ENCODE peak calls at places on chromosomes 3 and 15, in ten cellular contexts. J is cardiac muscle cell; F is HCT116; D is uterus; V is left ventricle myocardium inferior; W is upper lobe of left lung; H is brain microvascular endothelial cell; K is hepatocyte; B is CD8-positive, alpha-beta T cell; I is Peyer's patch. C is an unnamed sample. For H3K27me3 and H3K36me3, the result is how much of the 10 kb centered on the place peaks cover.

GRCh38 chr3:126834596-126835471 is 130.8 kb downstream of the CHCHD6 start:
- DNase-seq in J (no peak), F (no peak), D (no peak), V (no peak), W (peak), H (no peak), K (no peak), B (no peak), I (no peak), C (no peak)

GRCh38 chr15:70714575-70714974 is 48.8 kb downstream of the UACA start:
- DNase-seq in J (no peak), F (no peak), D (no peak), V (no peak), W (no peak), H (no peak), K (no peak), B (no peak), I (no peak), C (peak)

GRCh38 chr3:77655421-77655820 is 615.5 kb downstream of the ROBO2 start:
- DNase-seq in J (no peak), F (no peak), D (no peak), V (no peak), W (no peak), H (peak), K (no peak), B (no peak), I (no peak), C (no peak)

GRCh38 chr15:37678124-37678523 is 256.3 kb upstream of the TMCO5A start:
- DNase-seq in J (no peak), F (no peak), D (no peak), V (no peak), W (no peak), H (no peak), K (no peak), B (no peak), I (no peak), C (no peak)

GRCh38 chr3:13484861-13485590 is 4.9 kb downstream of the HDAC11 start:
- DNase-seq in J (peak), F (peak), D (no peak), V (peak), W (peak), H (peak), K (peak), B (no peak), I (no peak), C (peak)

GRCh38 chr15:66670698-66671580 is 31.1 kb upstream of the SMAD6 start:
- DNase-seq in J (no peak), F (peak), D (no peak), V (no peak), W (peak), H (no peak), K (peak), B (no peak), I (no peak), C (peak)

GRCh38 chr3:134237454-134238145 is 13.1 kb downstream of the RYK start:
- DNase-seq in J (no peak), F (no peak), D (no peak), V (no peak), W (no peak), H (no peak), K (no peak), B (no peak), I (no peak), C (no peak)

GRCh38 chr3:45559560-45560118 is 34.9 kb upstream of the LIMD1 start:
- DNase-seq in J (no peak), F (no peak), D (no peak), V (no peak), W (no peak), H (no peak), K (no peak), B (no peak), I (no peak), C (no peak)

GRCh38 chr3:27591811-27592210 is 107.6 kb upstream of the SLC4A7 start:
- DNase-seq in J (no peak), F (no peak), D (peak), V (no peak), W (no peak), H (no peak), K (no peak), B (no peak), I (peak), C (no peak)

GRCh38 chr15:57382222-57382621 is 5.9 kb downstream of the CGNL1 start:
- DNase-seq in J (no peak), F (no peak), D (no peak), V (no peak), W (no peak), H (no peak), K (peak), B (no peak), I (no peak), C (no peak)

GRCh38 chr3:182212479-182213076 is 500.9 kb downstream of the SOX2 start:
- DNase-seq in J (no peak), F (peak), D (peak), V (peak), W (no peak), H (peak), K (peak), B (no peak), I (no peak), C (peak)

GRCh38 chr3:45225465-45226205 is 452 bp downstream of the TMEM158 start:
- DNase-seq in J (peak), F (no peak), D (no peak), V (peak), W (peak), H (no peak), K (peak), B (peak), I (no peak), C (no peak)

GRCh38 chr3:11522398-11522715 is 121.4 kb downstream of the VGLL4 start:
- DNase-seq in J (no peak), F (no peak), D (no peak), V (no peak), W (no peak), H (peak), K (no peak), B (no peak), I (no peak), C (peak)

GRCh38 chr3:81998139-81998755 is 236.8 kb upstream of the GBE1 start:
- DNase-seq in J (no peak), F (no peak), D (no peak), V (no peak), W (no peak), H (peak), K (peak), B (no peak), I (no peak), C (peak)

GRCh38 chr3:58691997-58692396 is 25.4 kb upstream of the FAM3D start:
- DNase-seq in J (peak), F (peak), D (no peak), V (no peak), W (no peak), H (no peak), K (no peak), B (no peak), I (no peak), C (no peak)

GRCh38 chr3:191721983-191722382 is 261.0 kb downstream of the PYDC2 start:
- DNase-seq in J (peak), F (no peak), D (no peak), V (no peak), W (no peak), H (no peak), K (peak), B (no peak), I (no peak), C (peak)

GRCh38 chr3:149151843-149152242 is 22.4 kb downstream of the HPS3 start:
- DNase-seq in J (no peak), F (no peak), D (no peak), V (no peak), W (no peak), H (peak), K (no peak), B (no peak), I (no peak), C (peak)

GRCh38 chr3:147191795-147192385 is 214.5 kb downstream of the ZIC4 start:
- DNase-seq in J (peak), F (peak), D (no peak), V (no peak), W (no peak), H (peak), K (peak), B (no peak), I (no peak), C (peak)

GRCh38 chr3:30751610-30752299 is 142.7 kb downstream of the GADL1 start:
- DNase-seq in J (peak), F (peak), D (peak), V (peak), W (no peak), H (peak), K (peak), B (peak), I (no peak), C (peak)

GRCh38 chr3:42905740-42906084 is 230 bp upstream of the ZNF662 start:
- DNase-seq in J (no peak), F (no peak), D (no peak), V (no peak), W (no peak), H (no peak), K (no peak), B (no peak), I (no peak), C (no peak)

GRCh38 chr3:79253704-79254103 is 514.1 kb downstream of the ROBO1 start:
- DNase-seq in J (no peak), F (no peak), D (no peak), V (no peak), W (no peak), H (no peak), K (no peak), B (no peak), I (no peak), C (no peak)

GRCh38 chr3:174700736-174701135 is 158.4 kb upstream of the NAALADL2 start:
- DNase-seq in J (no peak), F (no peak), D (no peak), V (no peak), W (no peak), H (no peak), K (no peak), B (no peak), I (no peak), C (no peak)

GRCh38 chr3:128501431-128501830 is 8.4 kb upstream of the GATA2 start:
- DNase-seq in J (no peak), F (no peak), D (no peak), V (no peak), W (no peak), H (no peak), K (no peak), B (no peak), I (no peak), C (no peak)

GRCh38 chr3:178320481-178321352 is 215.5 kb upstream of the KCNMB2 start:
- DNase-seq in J (peak), F (no peak), D (peak), V (peak), W (no peak), H (peak), K (peak), B (no peak), I (no peak), C (peak)

GRCh38 chr3:38493019-38493418 is 3.1 kb upstream of the EXOG start:
- DNase-seq in J (no peak), F (no peak), D (no peak), V (no peak), W (no peak), H (no peak), K (no peak), B (no peak), I (no peak), C (peak)

GRCh38 chr15:61404567-61404966 is 175.5 kb upstream of the RORA start:
- DNase-seq in J (no peak), F (no peak), D (no peak), V (no peak), W (no peak), H (no peak), K (no peak), B (no peak), I (no peak), C (peak)

GRCh38 chr15:91291673-91292072 is 191.6 kb downstream of the SV2B start:
- DNase-seq in J (no peak), F (peak), D (peak), V (no peak), W (no peak), H (no peak), K (no peak), B (no peak), I (no peak), C (peak)

GRCh38 chr3:94114667-94115066 is 51.8 kb downstream of the NSUN3 start:
- DNase-seq in J (no peak), F (no peak), D (no peak), V (no peak), W (no peak), H (no peak), K (no peak), B (no peak), I (no peak), C (no peak)

GRCh38 chr3:10437272-10437994 is 68.0 kb downstream of the ATP2B2 start:
- DNase-seq in J (no peak), F (no peak), D (no peak), V (no peak), W (no peak), H (peak), K (no peak), B (peak), I (peak), C (peak)

GRCh38 chr3:15372918-15373317 is 40.5 kb upstream of the SH3BP5 start:
- DNase-seq in J (no peak), F (no peak), D (no peak), V (no peak), W (no peak), H (no peak), K (no peak), B (no peak), I (no peak), C (no peak)

GRCh38 chr15:47726399-47726823 is 9.1 kb downstream of the SEMA6D start:
- DNase-seq in J (no peak), F (no peak), D (no peak), V (no peak), W (no peak), H (no peak), K (no peak), B (no peak), I (no peak), C (peak)

GRCh38 chr3:87461036-87461435 is 184.7 kb upstream of the POU1F1 start:
- DNase-seq in J (no peak), F (no peak), D (no peak), V (no peak), W (no peak), H (no peak), K (no peak), B (no peak), I (no peak), C (peak)

GRCh38 chr15:92655178-92655995 is at the start of gene FAM174B:
- DNase-seq in J (peak), F (no peak), D (no peak), V (peak), W (peak), H (no peak), K (peak), B (no peak), I (no peak), C (no peak)

GRCh38 chr3:188950832-188951489 is 220.8 kb upstream of the TPRG1 start:
- DNase-seq in J (no peak), F (peak), D (peak), V (peak), W (no peak), H (peak), K (peak), B (no peak), I (no peak), C (peak)

GRCh38 chr15:89419370-89419984 is 76.9 kb downstream of the RHCG start:
- DNase-seq in J (peak), F (no peak), D (no peak), V (peak), W (no peak), H (peak), K (peak), B (no peak), I (no peak), C (no peak)

GRCh38 chr3:39491733-39492350 is 24.4 kb downstream of the MOBP start:
- DNase-seq in J (no peak), F (no peak), D (no peak), V (no peak), W (no peak), H (no peak), K (no peak), B (no peak), I (no peak), C (no peak)

GRCh38 chr3:128348805-128349531 is 117.7 kb downstream of the DNAJB8 start:
- DNase-seq in J (no peak), F (no peak), D (no peak), V (no peak), W (no peak), H (no peak), K (no peak), B (no peak), I (no peak), C (no peak)

GRCh38 chr3:52774066-52774713 is 3.2 kb upstream of the ITIH1 start:
- DNase-seq in J (no peak), F (no peak), D (no peak), V (no peak), W (no peak), H (no peak), K (no peak), B (no peak), I (no peak), C (no peak)
- TF ChIP-seq CTCF in J (no peak), F (no peak), D (no peak), V (no peak), W (no peak), H (no peak), K (no peak), B (no peak), I (no peak), C (no peak)

GRCh38 chr3:70069557-70069956 is 70.0 kb downstream of the SAMMSON start:
- DNase-seq in J (no peak), F (no peak), D (no peak), V (no peak), W (no peak), H (no peak), K (no peak), B (no peak), I (no peak), C (no peak)
- H3K27me3 ChIP-seq in J (under half), F (under half), D (under half), V (under half), W (under half), H (under half), K (under half), B (under half), I (under half), C (under half)

GRCh38 chr3:179391906-179392305 is 44.4 kb downstream of the MFN1 start:
- DNase-seq in J (no peak), F (no peak), D (no peak), V (no peak), W (no peak), H (no peak), K (no peak), B (no peak), I (no peak), C (no peak)
- H3K36me3 ChIP-seq in J (under half), F (under half), D (under half), V (half or more), W (under half), H (under half), K (under half), B (under half), I (under half), C (under half)

GRCh38 chr3:187139895-187140253 is 578 bp upstream of the RPL39L start:
- DNase-seq in J (no peak), F (no peak), D (no peak), V (no peak), W (no peak), H (no peak), K (no peak), B (no peak), I (no peak), C (no peak)
- TF ChIP-seq CTCF in J (no peak), F (no peak), D (no peak), V (no peak), W (no peak), H (no peak), K (no peak), B (peak), I (no peak), C (no peak)

GRCh38 chr15:98953000-98953776 is 54.4 kb downstream of the PGPEP1L start:
- DNase-seq in J (no peak), F (no peak), D (peak), V (peak), W (no peak), H (no peak), K (no peak), B (no peak), I (no peak), C (no peak)

GRCh38 chr15:98955331-98955730 is 52.3 kb downstream of the PGPEP1L start:
- DNase-seq in J (no peak), F (no peak), D (peak), V (peak), W (no peak), H (no peak), K (no peak), B (no peak), I (no peak), C (no peak)

GRCh38 chr15:98953950-98954349 is 53.6 kb downstream of the PGPEP1L start:
- DNase-seq in J (no peak), F (no peak), D (peak), V (no peak), W (peak), H (no peak), K (no peak), B (no peak), I (no peak), C (no peak)

GRCh38 chr15:98955980-98956723 is 51.4 kb downstream of the PGPEP1L start:
- DNase-seq in J (no peak), F (no peak), D (peak), V (no peak), W (no peak), H (no peak), K (no peak), B (no peak), I (no peak), C (no peak)

DNA sequence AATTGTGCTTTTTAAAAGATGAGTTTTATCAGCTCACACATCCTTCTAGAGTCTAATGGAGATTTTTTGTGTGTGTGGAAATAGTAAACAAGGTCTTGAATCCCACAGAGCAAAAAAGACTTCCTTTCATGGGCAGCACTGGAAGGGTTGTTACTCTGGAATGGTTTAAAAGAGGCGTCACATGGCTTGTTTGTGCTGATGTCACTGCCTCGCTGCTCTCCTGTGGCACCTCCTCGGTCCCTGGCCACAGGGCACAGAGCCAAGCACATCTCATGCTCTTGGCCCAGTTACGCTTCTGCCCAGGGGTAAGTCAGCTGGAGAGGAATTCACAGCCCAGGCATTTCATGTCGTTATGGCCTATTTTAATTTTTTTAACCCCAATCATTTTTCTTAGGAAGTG is 53.2 kb downstream of the PGPEP1L start:
- DNase-seq in J (no peak), F (no peak), D (peak), V (peak), W (no peak), H (peak), K (no peak), B (no peak), I (no peak), C (no peak)
- H3K27me3 ChIP-seq in J (under half), F (under half), D (under half), V (under half), W (under half), H (under half), K (under half), B (under half), I (under half), C (under half)

GRCh38 chr3:193640165-193640706 is 47.2 kb downstream of the OPA1 start:
- DNase-seq in J (no peak), F (no peak), D (no peak), V (no peak), W (no peak), H (no peak), K (no peak), B (no peak), I (no peak), C (no peak)
- H3K36me3 ChIP-seq in J (under half), F (under half), D (under half), V (half or more), W (under half), H (under half), K (under half), B (under half), I (under half), C (under half)

GRCh38 chr3:55042591-55042990 is 114.7 kb upstream of the LRTM1 start:
- DNase-seq in J (no peak), F (no peak), D (no peak), V (no peak), W (no peak), H (no peak), K (no peak), B (no peak), I (no peak), C (no peak)
- TF ChIP-seq CTCF in J (no peak), F (no peak), D (no peak), V (no peak), W (no peak), H (peak), K (peak), B (no peak), I (no peak), C (no peak)

C was measured in bronchial epithelial cell.